ENCODE peak calls at places on chromosomes 1 and 21, in four cellular contexts. L is IMR-90, P is mesenchymal stem cell, J is H1. E is an unnamed sample.
A peak's percentile ranks its signal among the peaks of the same experiment; 100 is the strongest.

GRCh38 chr1:231688989-231689388 is 62.4 kb downstream of the DISC1 start:
- DNase-seq in P (no peak), L (no peak), J (no peak), E (no peak)

GRCh38 chr1:239224100-239224499 is 162.3 kb upstream of the CHRM3 start:
- DNase-seq in J (no peak), P (no peak), L (no peak), E (no peak)

GRCh38 chr1:30164693-30165092 is 558.7 kb downstream of the MATN1 start:
- DNase-seq in P (no peak), L (no peak), J (no peak), E (no peak)

GRCh38 chr1:59952065-59952464 is 25.5 kb upstream of the CYP2J2 start:
- DNase-seq in J (no peak), P (peak; percentile 6), L (peak; percentile 4), E (no peak)

GRCh38 chr21:44551290-44552015 is at the start of gene KRTAP10-2:
- DNase-seq in L (no peak), P (no peak), J (peak; percentile 45), E (no peak)

GRCh38 chr1:47687618-47687940 is 249.7 kb downstream of the FOXD2 start:
- DNase-seq in L (no peak), P (no peak), J (peak; percentile 53), E (no peak)

GRCh38 chr1:26664802-26665201 is 31.0 kb upstream of the ARID1A start:
- DNase-seq in P (no peak), J (no peak), L (no peak), E (no peak)

GRCh38 chr1:111909010-111909409 is 80.5 kb downstream of the KCND3 start:
- DNase-seq in J (no peak), L (no peak), P (no peak), E (no peak)

GRCh38 chr1:200336901-200337391 is 72.9 kb downstream of the ZNF281 start:
- DNase-seq in L (no peak), J (no peak), P (peak; percentile 56), E (no peak)

GRCh38 chr1:67479146-67479891 is 49.1 kb upstream of the SERBP1 start:
- DNase-seq in P (no peak), L (no peak), J (no peak), E (no peak)

GRCh38 chr1:212328248-212328647 is 43.0 kb downstream of the PPP2R5A start:
- DNase-seq in L (peak; percentile 45), P (peak; percentile 33), J (no peak), E (no peak)

GRCh38 chr1:68320349-68320748 is 88.0 kb upstream of the WLS start:
- DNase-seq in L (no peak), P (no peak), J (no peak), E (no peak)

DNA sequence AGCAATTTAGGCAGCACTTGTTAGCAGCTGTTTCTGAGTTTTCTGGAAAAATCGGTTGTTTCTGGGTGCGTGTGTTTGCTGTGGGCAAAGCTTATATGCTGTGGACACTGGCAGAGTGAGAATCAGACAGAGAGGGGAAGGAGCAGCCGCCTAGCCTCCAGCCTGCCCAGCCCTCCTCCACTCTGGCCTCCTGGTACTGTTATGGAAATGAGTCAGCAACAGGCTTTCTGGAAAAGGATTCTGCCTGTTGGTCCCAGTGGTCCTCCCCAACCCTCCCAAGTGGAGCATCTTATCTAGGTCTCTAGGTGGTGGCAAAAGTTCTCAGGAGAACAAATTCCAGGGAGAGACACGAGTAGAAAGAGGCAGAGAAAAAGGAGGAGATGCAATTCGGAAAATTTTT is 42.2 kb upstream of the GOLT1A start:
- DNase-seq in J (no peak), L (peak; percentile 50), P (peak; percentile 35), E (no peak)
- H4K91ac ChIP-seq in J (peak overlapping the region; percentile 76), L (peak overlapping the region; percentile 73), P (peak overlapping the region; percentile 91), E (no peak overlapping the region)

DNA sequence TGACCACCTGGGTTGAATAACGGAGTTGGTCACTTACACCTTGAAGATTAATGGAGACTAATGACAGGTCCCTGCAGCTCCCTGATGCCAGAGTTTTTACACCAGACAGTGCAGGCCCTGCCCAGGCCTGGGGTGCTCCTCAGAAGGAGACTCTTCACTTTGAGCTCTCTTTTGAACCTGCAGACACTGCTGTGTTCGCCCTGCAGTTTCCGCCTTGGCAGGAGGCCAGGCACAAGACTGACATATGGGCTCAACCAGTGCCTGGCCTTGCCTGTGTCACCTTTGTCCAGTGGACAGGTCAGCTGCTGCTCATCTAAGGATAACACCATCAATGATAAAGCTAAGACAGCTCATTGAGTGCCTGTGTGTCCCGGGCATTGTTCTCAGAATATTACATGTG is 5.2 kb downstream of the STRIP1 start:
- DNase-seq in L (no peak), P (no peak), J (no peak), E (no peak)
- H3K36me3 ChIP-seq in L (peaks cover 51% of the 10 kb centered on the region), P (peaks cover 74% of the 10 kb centered on the region), J (peaks cover 74% of the 10 kb centered on the region), E (peaks cover 53% of the 10 kb centered on the region)

GRCh38 chr1:150150511-150151021 is 850 bp downstream of the PLEKHO1 start:
- DNase-seq in P (peak; percentile 43), L (no peak), J (peak; percentile 58), E (no peak)

GRCh38 chr1:150149490-150150453 is at the start of gene PLEKHO1:
- DNase-seq in L (peak; percentile 85), P (peak; percentile 88), J (peak; percentile 68), E (peak; percentile 61)

GRCh38 chr1:150146853-150147542 is 2.7 kb upstream of the PLEKHO1 start:
- DNase-seq in J (peak; percentile 34), L (no peak), P (no peak), E (no peak)

GRCh38 chr1:150151291-150152181 is 1.8 kb downstream of the PLEKHO1 start:
- DNase-seq in J (no peak), P (peak; percentile 51), L (no peak), E (no peak)

DNA sequence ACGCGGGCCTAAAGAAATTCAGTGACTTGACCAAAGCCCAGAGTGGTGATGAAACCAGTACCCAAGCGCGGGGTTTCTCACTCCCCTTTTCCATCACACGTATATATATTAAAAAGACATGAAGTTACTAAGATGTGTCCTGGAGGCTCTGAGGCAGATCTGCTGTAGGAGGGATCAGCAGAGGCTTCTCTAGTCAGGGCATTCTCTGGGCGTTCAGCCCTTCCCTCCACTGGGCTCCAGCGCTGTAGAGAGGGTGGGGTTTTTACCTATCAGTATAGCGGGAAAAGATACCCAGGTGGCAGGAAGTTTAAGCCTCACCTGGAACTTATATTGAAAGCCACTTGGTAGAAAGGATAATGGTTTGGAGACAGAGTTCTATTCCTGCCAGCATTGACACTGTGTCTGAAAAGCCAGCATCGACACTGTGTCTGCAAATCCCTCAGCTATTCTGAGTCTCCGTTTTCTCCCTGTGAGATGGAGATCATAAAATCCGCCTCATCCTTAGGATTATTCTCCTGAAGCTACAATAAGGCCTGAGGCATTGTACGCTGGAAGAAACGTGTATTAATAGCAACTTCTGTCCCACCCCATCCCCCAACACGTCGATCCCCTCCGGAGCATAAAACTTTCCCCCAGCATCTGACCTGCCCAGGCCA is 754 bp upstream of the PLEKHO1 start:
- DNase-seq in J (no peak), L (no peak), P (peak; percentile 38), E (no peak)
- H4K91ac ChIP-seq in J (peak overlapping the region; percentile 17), L (peak overlapping the region; percentile 85), P (peak overlapping the region; percentile 40), E (peak overlapping the region; percentile 46)

GRCh38 chr21:27083144-27083543 is 116.3 kb upstream of the ADAMTS5 start:
- DNase-seq in L (no peak), P (no peak), J (no peak), E (no peak)

GRCh38 chr21:27086630-27087029 is 119.7 kb upstream of the ADAMTS5 start:
- DNase-seq in P (no peak), L (no peak), J (no peak), E (no peak)

GRCh38 chr21:27079807-27080206 is 112.9 kb upstream of the ADAMTS5 start:
- DNase-seq in L (peak; percentile 10), P (no peak), J (no peak), E (no peak)

DNA sequence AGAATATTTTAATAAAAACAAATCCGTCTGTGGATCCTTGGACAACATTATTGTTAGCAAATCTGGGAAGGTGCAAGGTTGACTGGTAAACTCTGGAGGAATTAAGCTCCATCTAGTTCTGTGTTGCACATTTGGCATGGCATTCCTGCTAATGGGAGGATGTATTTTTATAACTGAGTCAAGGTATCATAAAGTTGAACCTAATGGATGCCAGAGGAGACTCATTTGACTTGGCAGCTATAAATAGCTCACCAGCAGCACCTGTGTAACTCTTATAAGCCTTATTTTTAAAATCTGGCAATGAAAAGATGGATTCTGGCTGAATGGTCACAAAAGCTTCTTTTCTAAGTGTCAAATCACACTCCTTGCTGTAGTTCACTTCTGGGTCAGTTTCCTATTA is 118.5 kb upstream of the ADAMTS5 start:
- DNase-seq in P (no peak), J (no peak), L (no peak), E (no peak)
- H3K36me3 ChIP-seq in P (no peaks in the 10 kb centered on the region), J (no peaks in the 10 kb centered on the region), L (no peaks in the 10 kb centered on the region), E (no peaks in the 10 kb centered on the region)